ENCODE peak calls at places on chromosome 14, in ten cellular contexts. One of them, this sample, is unnamed.

GRCh38 chr14:50529288-50530179 is 2.8 kb downstream of the MAP4K5 start:
- DNase-seq in HT-29: no peak
- DNase-seq in uterus: no peak
- DNase-seq in RWPE1: no peak
- DNase-seq in thoracic aorta: no peak
- DNase-seq in fibroblast of mammary gland: no peak
- DNase-seq in cortex of kidney: no peak
- DNase-seq in HS-5: no peak
- DNase-seq in stimulated activated CD4-positive, alpha-beta T cell treated with anti-CD3 and anti-CD28 coated beads, Interleukin-1b, Interleukin-23, amount 100 ng/mL, for 24 hours: no peak
- DNase-seq in NCI-H2081: no peak
- DNase-seq in this sample: no peak

GRCh38 chr14:73709904-73710469 is 4.2 kb downstream of the PNMA1 start:
- DNase-seq in fibroblast of mammary gland: no peak
- DNase-seq in stimulated activated CD4-positive, alpha-beta T cell treated with anti-CD3 and anti-CD28 coated beads, Interleukin-1b, Interleukin-23, amount 100 ng/mL, for 24 hours: no peak
- DNase-seq in cortex of kidney: no peak
- DNase-seq in NCI-H2081: no peak
- DNase-seq in thoracic aorta: no peak
- DNase-seq in HT-29: no peak
- DNase-seq in RWPE1: no peak
- DNase-seq in uterus: no peak
- DNase-seq in HS-5: no peak
- DNase-seq in this sample: no peak

GRCh38 chr14:99737451-99737951 is 53.4 kb downstream of the CYP46A1 start:
- DNase-seq in HT-29: no peak
- DNase-seq in thoracic aorta: no peak
- DNase-seq in RWPE1: peak; percentile 44
- DNase-seq in stimulated activated CD4-positive, alpha-beta T cell treated with anti-CD3 and anti-CD28 coated beads, Interleukin-1b, Interleukin-23, amount 100 ng/mL, for 24 hours: no peak
- DNase-seq in NCI-H2081: no peak
- DNase-seq in fibroblast of mammary gland: no peak
- DNase-seq in uterus: peak; percentile 53
- DNase-seq in cortex of kidney: no peak
- DNase-seq in HS-5: no peak
- DNase-seq in this sample: no peak

GRCh38 chr14:76280221-76280620 is 95.7 kb upstream of the ESRRB start:
- DNase-seq in stimulated activated CD4-positive, alpha-beta T cell treated with anti-CD3 and anti-CD28 coated beads, Interleukin-1b, Interleukin-23, amount 100 ng/mL, for 24 hours: no peak
- DNase-seq in fibroblast of mammary gland: no peak
- DNase-seq in thoracic aorta: no peak
- DNase-seq in HT-29: no peak
- DNase-seq in RWPE1: no peak
- DNase-seq in uterus: no peak
- DNase-seq in cortex of kidney: no peak
- DNase-seq in NCI-H2081: no peak
- DNase-seq in HS-5: no peak
- DNase-seq in this sample: no peak

GRCh38 chr14:33851366-33851765 is 99.5 kb downstream of the EGLN3 start:
- DNase-seq in NCI-H2081: no peak
- DNase-seq in HT-29: no peak
- DNase-seq in HS-5: no peak
- DNase-seq in stimulated activated CD4-positive, alpha-beta T cell treated with anti-CD3 and anti-CD28 coated beads, Interleukin-1b, Interleukin-23, amount 100 ng/mL, for 24 hours: no peak
- DNase-seq in thoracic aorta: no peak
- DNase-seq in uterus: no peak
- DNase-seq in cortex of kidney: no peak
- DNase-seq in fibroblast of mammary gland: no peak
- DNase-seq in RWPE1: no peak
- DNase-seq in this sample: no peak

GRCh38 chr14:79543966-79544365 is 667.3 kb downstream of the DIO2 start:
- DNase-seq in stimulated activated CD4-positive, alpha-beta T cell treated with anti-CD3 and anti-CD28 coated beads, Interleukin-1b, Interleukin-23, amount 100 ng/mL, for 24 hours: no peak
- DNase-seq in cortex of kidney: no peak
- DNase-seq in NCI-H2081: no peak
- DNase-seq in uterus: no peak
- DNase-seq in RWPE1: no peak
- DNase-seq in fibroblast of mammary gland: peak; percentile 58
- DNase-seq in HT-29: no peak
- DNase-seq in HS-5: no peak
- DNase-seq in thoracic aorta: no peak
- DNase-seq in this sample: no peak

GRCh38 chr14:26870722-26871121 is 272.9 kb upstream of the NOVA1 start:
- DNase-seq in fibroblast of mammary gland: no peak
- DNase-seq in cortex of kidney: no peak
- DNase-seq in RWPE1: no peak
- DNase-seq in NCI-H2081: peak; percentile 48
- DNase-seq in stimulated activated CD4-positive, alpha-beta T cell treated with anti-CD3 and anti-CD28 coated beads, Interleukin-1b, Interleukin-23, amount 100 ng/mL, for 24 hours: no peak
- DNase-seq in HT-29: no peak
- DNase-seq in HS-5: no peak
- DNase-seq in uterus: no peak
- DNase-seq in thoracic aorta: no peak
- DNase-seq in this sample: no peak

GRCh38 chr14:90336985-90337384 is 5.2 kb upstream of the NRDE2 start:
- DNase-seq in RWPE1: peak; percentile 26
- DNase-seq in HS-5: no peak
- DNase-seq in stimulated activated CD4-positive, alpha-beta T cell treated with anti-CD3 and anti-CD28 coated beads, Interleukin-1b, Interleukin-23, amount 100 ng/mL, for 24 hours: no peak
- DNase-seq in fibroblast of mammary gland: no peak
- DNase-seq in uterus: no peak
- DNase-seq in HT-29: peak; percentile 86
- DNase-seq in thoracic aorta: no peak
- DNase-seq in NCI-H2081: no peak
- DNase-seq in cortex of kidney: no peak
- DNase-seq in this sample: no peak

GRCh38 chr14:67695394-67695949 is at the start of gene RDH11:
- DNase-seq in uterus: peak; percentile 86
- DNase-seq in NCI-H2081: peak; percentile 90
- DNase-seq in HS-5: peak; percentile 56
- DNase-seq in stimulated activated CD4-positive, alpha-beta T cell treated with anti-CD3 and anti-CD28 coated beads, Interleukin-1b, Interleukin-23, amount 100 ng/mL, for 24 hours: peak; percentile 78
- DNase-seq in cortex of kidney: peak; percentile 16
- DNase-seq in HT-29: peak; percentile 79
- DNase-seq in fibroblast of mammary gland: peak; percentile 91
- DNase-seq in RWPE1: peak; percentile 92
- DNase-seq in thoracic aorta: peak; percentile 70
- DNase-seq in this sample: peak; percentile 74

GRCh38 chr14:32821989-32822653 is 116.6 kb upstream of the NPAS3 start:
- DNase-seq in NCI-H2081: no peak
- DNase-seq in uterus: no peak
- DNase-seq in RWPE1: no peak
- DNase-seq in thoracic aorta: no peak
- DNase-seq in stimulated activated CD4-positive, alpha-beta T cell treated with anti-CD3 and anti-CD28 coated beads, Interleukin-1b, Interleukin-23, amount 100 ng/mL, for 24 hours: no peak
- DNase-seq in cortex of kidney: no peak
- DNase-seq in fibroblast of mammary gland: no peak
- DNase-seq in HS-5: no peak
- DNase-seq in HT-29: no peak
- DNase-seq in this sample: no peak

GRCh38 chr14:89720741-89721315 is 233.7 kb downstream of the EFCAB11 start:
- DNase-seq in HT-29: no peak
- DNase-seq in uterus: peak; percentile 16
- DNase-seq in RWPE1: no peak
- DNase-seq in HS-5: no peak
- DNase-seq in cortex of kidney: no peak
- DNase-seq in stimulated activated CD4-positive, alpha-beta T cell treated with anti-CD3 and anti-CD28 coated beads, Interleukin-1b, Interleukin-23, amount 100 ng/mL, for 24 hours: peak; percentile 21
- DNase-seq in NCI-H2081: no peak
- DNase-seq in thoracic aorta: no peak
- DNase-seq in fibroblast of mammary gland: no peak
- DNase-seq in this sample: peak; percentile 71

GRCh38 chr14:57854571-57854970 is 11.3 kb downstream of the SLC35F4 start:
- DNase-seq in stimulated activated CD4-positive, alpha-beta T cell treated with anti-CD3 and anti-CD28 coated beads, Interleukin-1b, Interleukin-23, amount 100 ng/mL, for 24 hours: no peak
- DNase-seq in thoracic aorta: no peak
- DNase-seq in uterus: no peak
- DNase-seq in HT-29: no peak
- DNase-seq in NCI-H2081: no peak
- DNase-seq in fibroblast of mammary gland: no peak
- DNase-seq in HS-5: no peak
- DNase-seq in RWPE1: no peak
- DNase-seq in cortex of kidney: no peak
- DNase-seq in this sample: no peak

GRCh38 chr14:34461334-34462131 is 507 bp downstream of the SPTSSA start:
- DNase-seq in HS-5: peak; percentile 16
- DNase-seq in NCI-H2081: peak; percentile 34
- DNase-seq in thoracic aorta: peak; percentile 6
- DNase-seq in HT-29: peak; percentile 56
- DNase-seq in stimulated activated CD4-positive, alpha-beta T cell treated with anti-CD3 and anti-CD28 coated beads, Interleukin-1b, Interleukin-23, amount 100 ng/mL, for 24 hours: peak; percentile 7
- DNase-seq in cortex of kidney: no peak
- DNase-seq in RWPE1: peak; percentile 46
- DNase-seq in uterus: peak; percentile 41
- DNase-seq in fibroblast of mammary gland: peak; percentile 53
- DNase-seq in this sample: no peak

GRCh38 chr14:52253503-52253902 is 14.0 kb upstream of the PTGDR start:
- DNase-seq in RWPE1: no peak
- DNase-seq in fibroblast of mammary gland: peak; percentile 51
- DNase-seq in uterus: no peak
- DNase-seq in thoracic aorta: no peak
- DNase-seq in HT-29: no peak
- DNase-seq in NCI-H2081: no peak
- DNase-seq in cortex of kidney: no peak
- DNase-seq in HS-5: no peak
- DNase-seq in stimulated activated CD4-positive, alpha-beta T cell treated with anti-CD3 and anti-CD28 coated beads, Interleukin-1b, Interleukin-23, amount 100 ng/mL, for 24 hours: no peak
- DNase-seq in this sample: no peak

GRCh38 chr14:25121342-25122129 is 71.6 kb upstream of the STXBP6 start:
- DNase-seq in HS-5: peak; percentile 92
- DNase-seq in HT-29: no peak
- DNase-seq in RWPE1: no peak
- DNase-seq in stimulated activated CD4-positive, alpha-beta T cell treated with anti-CD3 and anti-CD28 coated beads, Interleukin-1b, Interleukin-23, amount 100 ng/mL, for 24 hours: no peak
- DNase-seq in cortex of kidney: no peak
- DNase-seq in fibroblast of mammary gland: peak; percentile 95
- DNase-seq in NCI-H2081: no peak
- DNase-seq in thoracic aorta: no peak
- DNase-seq in uterus: no peak
- DNase-seq in this sample: no peak

GRCh38 chr14:68549057-68549421 is 243.8 kb downstream of the ZFP36L1 start:
- DNase-seq in stimulated activated CD4-positive, alpha-beta T cell treated with anti-CD3 and anti-CD28 coated beads, Interleukin-1b, Interleukin-23, amount 100 ng/mL, for 24 hours: no peak
- DNase-seq in fibroblast of mammary gland: peak; percentile 96
- DNase-seq in HT-29: no peak
- DNase-seq in cortex of kidney: no peak
- DNase-seq in NCI-H2081: no peak
- DNase-seq in HS-5: peak; percentile 42
- DNase-seq in uterus: peak; percentile 68
- DNase-seq in thoracic aorta: no peak
- DNase-seq in RWPE1: peak; percentile 52
- DNase-seq in this sample: no peak